ENCODE peak calls at places on chromosome 19, in nine cellular contexts. S is mesendoderm, D is nephron progenitor cell, W is NCI-H1930, G is ACHN, F is psoas muscle, J is glutamatergic neuron, Y is endothelial cell, C is COR-L47. U is an unnamed sample.

GRCh38 chr19:1935484-1936208 is 5.3 kb upstream of the CSNK1G2 start:
- DNase-seq in S (peak), D (no peak), W (no peak), G (no peak), F (peak), J (no peak), Y (no peak), C (no peak), U (peak)

GRCh38 chr19:10662384-10663251 is 8.5 kb downstream of the ILF3 start:
- DNase-seq in S (no peak), D (no peak), W (no peak), G (no peak), F (no peak), J (no peak), Y (no peak), C (no peak), U (no peak)

GRCh38 chr19:18738961-18739690 is 52.0 kb downstream of the COMP start:
- DNase-seq in S (no peak), D (no peak), W (no peak), G (no peak), F (no peak), J (no peak), Y (no peak), C (no peak), U (no peak)

GRCh38 chr19:28586501-28586900 is 626.5 kb downstream of the UQCRFS1 start:
- DNase-seq in S (peak), D (no peak), W (no peak), G (no peak), F (no peak), J (peak), Y (no peak), C (no peak), U (no peak)

GRCh38 chr19:46994141-46994686 is 25.4 kb upstream of the NPAS1 start:
- DNase-seq in S (no peak), D (no peak), W (no peak), G (no peak), F (no peak), J (no peak), Y (no peak), C (no peak), U (no peak)

GRCh38 chr19:18654469-18654868 is 17.6 kb downstream of the KLHL26 start:
- DNase-seq in S (no peak), D (no peak), W (no peak), G (no peak), F (no peak), J (no peak), Y (no peak), C (no peak), U (no peak)

GRCh38 chr19:51331193-51331592 is 10.7 kb downstream of the VSIG10L start:
- DNase-seq in S (no peak), D (no peak), W (no peak), G (no peak), F (no peak), J (no peak), Y (no peak), C (no peak), U (no peak)

GRCh38 chr19:38004505-38005223 is 97.7 kb downstream of the SIPA1L3 start:
- DNase-seq in S (peak), D (peak), W (no peak), G (peak), F (peak), J (peak), Y (peak), C (peak), U (peak)

GRCh38 chr19:46226438-46226973 is 3.0 kb upstream of the IGFL1 start:
- DNase-seq in S (no peak), D (no peak), W (no peak), G (no peak), F (no peak), J (no peak), Y (no peak), C (no peak), U (no peak)

GRCh38 chr19:38759590-38760003 is 13.7 kb downstream of the LGALS7 start:
- DNase-seq in S (no peak), D (no peak), W (no peak), G (no peak), F (peak), J (no peak), Y (no peak), C (no peak), U (no peak)

GRCh38 chr19:33421368-33421767 is 47.9 kb downstream of the CEBPG start:
- DNase-seq in S (no peak), D (no peak), W (no peak), G (no peak), F (no peak), J (no peak), Y (no peak), C (no peak), U (no peak)

GRCh38 chr19:40512110-40512472 is 45.3 kb downstream of the SPTBN4 start:
- DNase-seq in S (no peak), D (no peak), W (no peak), G (no peak), F (no peak), J (no peak), Y (no peak), C (no peak), U (no peak)

GRCh38 chr19:38389101-38389925 is 816 bp downstream of the SPRED3 start:
- DNase-seq in S (peak), D (peak), W (no peak), G (peak), F (no peak), J (peak), Y (peak), C (peak), U (peak)

GRCh38 chr19:53102186-53102585 is 1.0 kb downstream of the ZNF160 start:
- DNase-seq in S (peak), D (peak), W (no peak), G (no peak), F (no peak), J (peak), Y (no peak), C (no peak), U (no peak)

GRCh38 chr19:20278342-20278741 is 111.3 kb downstream of the ZNF486 start:
- DNase-seq in S (no peak), D (peak), W (no peak), G (no peak), F (no peak), J (peak), Y (peak), C (no peak), U (no peak)

GRCh38 chr19:1122972-1123363 is 19.2 kb downstream of the GPX4 start:
- DNase-seq in S (peak), D (peak), W (no peak), G (peak), F (peak), J (peak), Y (peak), C (no peak), U (peak)

GRCh38 chr19:3617463-3617862 is 9.1 kb downstream of the CACTIN start:
- DNase-seq in S (peak), D (no peak), W (no peak), G (no peak), F (no peak), J (no peak), Y (no peak), C (no peak), U (peak)

GRCh38 chr19:29711584-29712132 is 3.4 kb downstream of the C19orf12 start:
- DNase-seq in S (no peak), D (no peak), W (no peak), G (no peak), F (no peak), J (no peak), Y (no peak), C (no peak), U (peak)

GRCh38 chr19:48629599-48630288 is 7.4 kb downstream of the DBP start:
- DNase-seq in S (peak), D (peak), W (no peak), G (no peak), F (peak), J (peak), Y (peak), C (no peak), U (peak)

GRCh38 chr19:7533281-7533819 is 2.2 kb upstream of the PNPLA6 start:
- DNase-seq in S (peak), D (no peak), W (no peak), G (no peak), F (peak), J (peak), Y (no peak), C (no peak), U (peak)

GRCh38 chr19:35056513-35057063 is 15.1 kb downstream of the HPN start:
- DNase-seq in S (no peak), D (no peak), W (no peak), G (no peak), F (no peak), J (no peak), Y (no peak), C (no peak), U (no peak)

GRCh38 chr19:18191640-18192062 is 1.4 kb upstream of the MPV17L2 start:
- DNase-seq in S (no peak), D (no peak), W (no peak), G (no peak), F (no peak), J (no peak), Y (no peak), C (no peak), U (no peak)

GRCh38 chr19:19418548-19419260 is 13.2 kb downstream of the GATAD2A start:
- DNase-seq in S (no peak), D (no peak), W (no peak), G (no peak), F (no peak), J (no peak), Y (no peak), C (no peak), U (no peak)

GRCh38 chr19:51345076-51345620 is 3.2 kb upstream of the VSIG10L start:
- DNase-seq in S (no peak), D (no peak), W (no peak), G (no peak), F (peak), J (no peak), Y (no peak), C (no peak), U (no peak)

U was measured in aorta.